ENCODE peak calls at places on chromosomes 13 and 19, in seven cellular contexts. H is RPMI8226, B is tibial nerve, M is amniotic stem cell, N is NCI-H1092 treated with DMSO at 0.1 percent for 48 hours, Y is Calu3, Q is HS-5. I is an unnamed sample.

GRCh38 chr19:1321539-1321938 is 35.9 kb downstream of the EFNA2 start:
- DNase-seq in H (no peak), B (no peak), M (no peak), N (no peak), Y (no peak), Q (no peak), I (no peak)

GRCh38 chr19:50329146-50329925 is at the start of gene KCNC3:
- DNase-seq in H (peak), B (peak), M (peak), N (peak), Y (peak), Q (peak), I (peak)

GRCh38 chr19:18900700-18901502 is 4.9 kb upstream of the CERS1 start:
- DNase-seq in H (no peak), B (no peak), M (no peak), N (no peak), Y (no peak), Q (no peak), I (no peak)

GRCh38 chr19:45474941-45475516 is 7.2 kb downstream of the FOSB start:
- DNase-seq in H (no peak), B (no peak), M (no peak), N (no peak), Y (no peak), Q (no peak), I (peak)

GRCh38 chr19:5335101-5335500 is 5.5 kb downstream of the PTPRS start:
- DNase-seq in H (no peak), B (no peak), M (no peak), N (no peak), Y (no peak), Q (no peak), I (no peak)

GRCh38 chr19:37907735-37908066 is 693 bp downstream of the SIPA1L3 start:
- DNase-seq in H (no peak), B (no peak), M (no peak), N (no peak), Y (no peak), Q (no peak), I (no peak)

GRCh38 chr19:6613711-6614110 is 22.8 kb upstream of the CD70 start:
- DNase-seq in H (no peak), B (no peak), M (no peak), N (no peak), Y (no peak), Q (no peak), I (no peak)

GRCh38 chr13:32300920-32301319 is 14.2 kb downstream of the ZAR1L start:
- DNase-seq in H (no peak), B (no peak), M (no peak), N (no peak), Y (no peak), Q (no peak), I (no peak)

GRCh38 chr19:13012690-13013608 is 17.7 kb downstream of the NFIX start:
- DNase-seq in H (peak), B (peak), M (no peak), N (no peak), Y (no peak), Q (peak), I (no peak)

GRCh38 chr13:51291341-51291740 is 48.1 kb upstream of the SERPINE3 start:
- DNase-seq in H (no peak), B (no peak), M (no peak), N (no peak), Y (no peak), Q (no peak), I (no peak)

GRCh38 chr13:106471957-106472543 is 63.4 kb downstream of the EFNB2 start:
- DNase-seq in H (peak), B (no peak), M (peak), N (no peak), Y (peak), Q (peak), I (no peak)

I was measured in naive B cell.